ENCODE peak calls at places on chromosomes 2 and 18, in eight cellular contexts. V is prostate gland; F is adrenal gland; E is IMR-90; J is thyroid gland; N is GM23338; P is A549; T is CD8-positive, alpha-beta T cell. O is an unnamed sample.

GRCh38 chr2:31694444-31694843 is 113.7 kb upstream of the SRD5A2 start:
- DNase-seq in V (no peak), F (no peak), E (peak; percentile 8), J (no peak), N (peak; percentile 30), P (peak; percentile 13), T (no peak), O (no peak)

GRCh38 chr2:3827673-3828575 is 124.5 kb downstream of the DCDC2C start:
- DNase-seq in V (peak; percentile 51), F (peak; percentile 33), E (peak; percentile 36), J (peak; percentile 27), N (peak; percentile 51), P (peak; percentile 60), T (no peak), O (no peak)

GRCh38 chr2:16063955-16064633 is 123.7 kb downstream of the MYCN start:
- DNase-seq in V (no peak), F (no peak), E (no peak), J (no peak), N (no peak), P (no peak), T (no peak), O (no peak)

GRCh38 chr2:51649366-51649765 is 617.4 kb upstream of the NRXN1 start:
- DNase-seq in V (no peak), F (no peak), E (no peak), J (no peak), N (no peak), P (no peak), T (no peak), O (no peak)

GRCh38 chr18:7237670-7238272 is 6.9 kb downstream of the LRRC30 start:
- DNase-seq in V (no peak), F (no peak), E (no peak), J (peak; percentile 85), N (no peak), P (no peak), T (no peak), O (no peak)

GRCh38 chr2:12071343-12071742 is 324.9 kb downstream of the LPIN1 start:
- DNase-seq in V (no peak), F (no peak), E (no peak), J (no peak), N (no peak), P (no peak), T (no peak), O (no peak)

GRCh38 chr2:149989447-149990063 is 402.0 kb upstream of the MMADHC start:
- DNase-seq in V (peak; percentile 66), F (no peak), E (peak; percentile 51), J (peak; percentile 17), N (no peak), P (no peak), T (no peak), O (no peak)

GRCh38 chr2:96839288-96839874 is 4.4 kb downstream of the ANKRD23 start:
- DNase-seq in V (no peak), F (no peak), E (no peak), J (peak; percentile 87), N (peak; percentile 80), P (no peak), T (peak; percentile 76), O (peak; percentile 85)

GRCh38 chr18:62018761-62019041 is 125.9 kb upstream of the RNF152 start:
- DNase-seq in V (no peak), F (no peak), E (no peak), J (no peak), N (no peak), P (no peak), T (no peak), O (no peak)

GRCh38 chr2:100781009-100781325 is 39.0 kb upstream of the NPAS2 start:
- DNase-seq in V (no peak), F (no peak), E (no peak), J (no peak), N (no peak), P (no peak), T (no peak), O (no peak)

GRCh38 chr2:225735844-225736243 is 336.3 kb downstream of the NYAP2 start:
- DNase-seq in V (no peak), F (peak; percentile 43), E (peak; percentile 95), J (no peak), N (no peak), P (no peak), T (no peak), O (no peak)

GRCh38 chr2:129329574-129329973 is 649.9 kb upstream of the RAB6C start:
- DNase-seq in V (no peak), F (no peak), E (no peak), J (no peak), N (no peak), P (no peak), T (no peak), O (no peak)

GRCh38 chr2:85243101-85244072 is 84.4 kb downstream of the TGOLN2 start:
- DNase-seq in V (no peak), F (no peak), E (no peak), J (peak; percentile 42), N (peak; percentile 87), P (peak; percentile 73), T (no peak), O (peak; percentile 64)

GRCh38 chr2:85240055-85240454 is 87.7 kb downstream of the TGOLN2 start:
- DNase-seq in V (no peak), F (no peak), E (no peak), J (no peak), N (no peak), P (no peak), T (no peak), O (no peak)

GRCh38 chr2:85244798-85245197 is 83.0 kb downstream of the TGOLN2 start:
- DNase-seq in V (no peak), F (no peak), E (no peak), J (no peak), N (no peak), P (no peak), T (no peak), O (no peak)

GRCh38 chr2:85239102-85239501 is 88.7 kb downstream of the TGOLN2 start:
- DNase-seq in V (no peak), F (no peak), E (no peak), J (no peak), N (no peak), P (no peak), T (no peak), O (no peak)

DNA sequence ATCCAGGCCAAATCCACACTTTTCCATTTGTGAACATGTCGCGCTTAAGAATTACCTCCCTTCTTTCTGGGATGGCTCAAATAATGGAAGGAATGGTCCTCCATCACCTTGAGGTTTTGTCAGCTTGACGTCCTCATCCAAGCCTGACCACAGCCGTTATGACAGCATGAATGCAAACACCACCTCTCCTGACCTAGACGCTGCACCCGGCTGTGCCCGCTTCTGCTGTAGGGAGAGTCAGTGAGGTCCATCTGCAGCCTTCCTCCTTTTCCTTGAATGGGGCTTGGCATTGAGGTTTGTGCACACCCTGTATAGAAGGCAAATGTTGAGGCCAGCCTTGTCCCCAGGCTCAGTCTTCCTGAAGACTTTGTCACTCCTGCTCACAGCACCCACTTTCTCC is 85.5 kb downstream of the TGOLN2 start:
- DNase-seq in V (no peak), F (no peak), E (no peak), J (no peak), N (no peak), P (no peak), T (no peak), O (no peak)
- H3K27ac ChIP-seq in V (no peak overlapping the region), F (no peak overlapping the region), E (no peak overlapping the region), J (peak overlapping the region; percentile 10), N (peak overlapping the region; percentile 83), P (no peak overlapping the region), T (no peak overlapping the region), O (no peak overlapping the region)

GRCh38 chr2:85797959-85798358 is 44.2 kb downstream of the ATOH8 start:
- DNase-seq in V (no peak), F (no peak), E (peak; percentile 49), J (no peak), N (peak; percentile 77), P (peak; percentile 43), T (no peak), O (no peak)
- TF ChIP-seq CTCF in V (no peak), F (peak; percentile 44), E (peak; percentile 64), J (peak; percentile 51), N (peak; percentile 75), P (peak; percentile 44), T (no peak), O (peak; percentile 53)

GRCh38 chr2:43519711-43520221 is 76.1 kb downstream of the THADA start:
- DNase-seq in V (peak; percentile 82), F (no peak), E (peak; percentile 97), J (peak; percentile 57), N (peak; percentile 29), P (no peak), T (no peak), O (no peak)
- H3K27ac ChIP-seq in V (peak overlapping the region; percentile 76), F (peak overlapping the region; percentile 61), E (peak overlapping the region; percentile 70), J (peak overlapping the region; percentile 75), N (no peak overlapping the region), P (no peak overlapping the region), T (no peak overlapping the region), O (peak overlapping the region; percentile 69)

DNA sequence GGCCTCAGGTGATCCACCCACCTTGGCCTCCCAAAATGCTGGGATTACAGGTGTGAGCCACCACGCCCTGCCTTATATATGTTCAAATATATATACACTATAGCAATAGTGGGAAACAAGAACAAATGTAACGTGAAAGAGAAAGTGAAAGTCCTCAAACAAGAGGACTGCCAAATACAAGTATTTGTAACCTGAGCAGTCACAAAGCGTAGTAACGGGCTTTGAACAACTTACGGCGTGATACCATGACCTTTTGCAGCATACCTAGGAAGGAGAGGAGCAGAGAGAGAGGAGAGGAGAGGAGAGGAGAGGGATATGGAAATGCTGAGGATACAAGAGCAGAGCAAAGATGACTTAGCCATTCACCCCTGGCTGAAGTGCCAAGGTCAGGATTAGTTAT is 113.8 kb upstream of the RGPD4 start:
- DNase-seq in V (no peak), F (no peak), E (no peak), J (no peak), N (peak; percentile 13), P (no peak), T (no peak), O (no peak)
- TF ChIP-seq CTCF in V (no peak), F (no peak), E (no peak), J (no peak), N (no peak), P (no peak), T (no peak), O (no peak)

DNA sequence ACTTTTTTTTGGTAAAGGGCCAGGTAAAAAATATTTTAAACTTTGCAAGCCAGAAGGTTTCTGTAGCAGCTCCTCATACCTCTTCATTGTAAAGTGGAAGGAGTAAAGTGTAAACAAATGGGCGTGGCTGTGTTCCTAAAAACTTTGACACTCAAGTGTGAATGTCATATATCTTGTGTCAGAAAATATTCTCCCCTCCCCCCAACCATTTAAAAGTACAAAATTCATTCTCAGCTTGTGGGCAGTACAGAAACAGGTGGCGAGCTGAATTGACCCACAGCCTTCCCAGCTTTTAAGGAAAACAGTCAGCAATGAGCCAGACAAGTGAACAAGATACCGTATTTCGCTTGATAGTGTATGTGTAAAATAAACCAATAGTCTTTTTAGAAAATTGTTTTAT is 4.0 kb downstream of the YPEL5 start:
- DNase-seq in V (no peak), F (no peak), E (no peak), J (no peak), N (no peak), P (no peak), T (no peak), O (no peak)
- H3K27ac ChIP-seq in V (peak overlapping the region; percentile 14), F (no peak overlapping the region), E (no peak overlapping the region), J (no peak overlapping the region), N (peak overlapping the region; percentile 86), P (no peak overlapping the region), T (no peak overlapping the region), O (no peak overlapping the region)

O was measured in lower lobe of right lung.